ENCODE peak calls at places on chromosomes 12 and 14, in six cellular contexts. One of them, this sample, is unnamed.

GRCh38 chr14:91373591-91374245 is 43.9 kb downstream of the CCDC88C start:
- DNase-seq in Peyer's patch: peak
- DNase-seq in adrenal gland: no peak
- DNase-seq in left ventricle myocardium inferior: no peak
- DNase-seq in colonic mucosa: no peak
- DNase-seq in tibial artery: no peak
- DNase-seq in this sample: peak

GRCh38 chr14:36520601-36521525 is 831 bp upstream of the NKX2-1 start:
- DNase-seq in Peyer's patch: no peak
- DNase-seq in adrenal gland: no peak
- DNase-seq in left ventricle myocardium inferior: no peak
- DNase-seq in colonic mucosa: peak
- DNase-seq in tibial artery: no peak
- DNase-seq in this sample: peak

GRCh38 chr14:61561657-61562276 is 133.5 kb upstream of the HIF1A start:
- DNase-seq in Peyer's patch: no peak
- DNase-seq in adrenal gland: peak
- DNase-seq in left ventricle myocardium inferior: peak
- DNase-seq in colonic mucosa: peak
- DNase-seq in tibial artery: peak
- DNase-seq in this sample: peak

GRCh38 chr12:120485914-120486881 is 9.7 kb upstream of the DYNLL1 start:
- DNase-seq in Peyer's patch: no peak
- DNase-seq in adrenal gland: no peak
- DNase-seq in left ventricle myocardium inferior: no peak
- DNase-seq in colonic mucosa: no peak
- DNase-seq in tibial artery: no peak
- DNase-seq in this sample: no peak

GRCh38 chr14:94542111-94542810 is 19.0 kb upstream of the SERPINA4 start:
- DNase-seq in Peyer's patch: no peak
- DNase-seq in adrenal gland: no peak
- DNase-seq in left ventricle myocardium inferior: no peak
- DNase-seq in colonic mucosa: no peak
- DNase-seq in tibial artery: peak
- DNase-seq in this sample: no peak

GRCh38 chr14:105255021-105255507 is 6.7 kb downstream of the BTBD6 start:
- DNase-seq in Peyer's patch: no peak
- DNase-seq in adrenal gland: no peak
- DNase-seq in left ventricle myocardium inferior: peak
- DNase-seq in colonic mucosa: no peak
- DNase-seq in tibial artery: peak
- DNase-seq in this sample: no peak

GRCh38 chr14:89304972-89305703 is 111.9 kb downstream of the FOXN3 start:
- DNase-seq in Peyer's patch: peak
- DNase-seq in adrenal gland: peak
- DNase-seq in left ventricle myocardium inferior: no peak
- DNase-seq in colonic mucosa: no peak
- DNase-seq in tibial artery: peak
- DNase-seq in this sample: no peak

GRCh38 chr12:114829833-114830232 is 145.9 kb upstream of the TBX3 start:
- DNase-seq in Peyer's patch: no peak
- DNase-seq in adrenal gland: no peak
- DNase-seq in left ventricle myocardium inferior: no peak
- DNase-seq in colonic mucosa: no peak
- DNase-seq in tibial artery: no peak
- DNase-seq in this sample: peak

GRCh38 chr12:112375105-112375504 is 7.1 kb downstream of the HECTD4 start:
- DNase-seq in Peyer's patch: no peak
- DNase-seq in adrenal gland: no peak
- DNase-seq in left ventricle myocardium inferior: no peak
- DNase-seq in colonic mucosa: no peak
- DNase-seq in tibial artery: no peak
- DNase-seq in this sample: no peak

GRCh38 chr12:109730306-109731145 is 16.9 kb downstream of the FAM222A start:
- DNase-seq in Peyer's patch: no peak
- DNase-seq in adrenal gland: peak
- DNase-seq in left ventricle myocardium inferior: peak
- DNase-seq in colonic mucosa: no peak
- DNase-seq in tibial artery: peak
- DNase-seq in this sample: no peak

GRCh38 chr14:105087308-105087962 is 22.2 kb upstream of the GPR132 start:
- DNase-seq in Peyer's patch: peak
- DNase-seq in adrenal gland: no peak
- DNase-seq in left ventricle myocardium inferior: peak
- DNase-seq in colonic mucosa: peak
- DNase-seq in tibial artery: peak
- DNase-seq in this sample: no peak

GRCh38 chr12:58309806-58310205 is 368.4 kb downstream of the ATP23 start:
- DNase-seq in Peyer's patch: no peak
- DNase-seq in adrenal gland: no peak
- DNase-seq in left ventricle myocardium inferior: no peak
- DNase-seq in colonic mucosa: no peak
- DNase-seq in tibial artery: no peak
- DNase-seq in this sample: no peak
- H3K27ac ChIP-seq in Peyer's patch: no peak
- H3K27ac ChIP-seq in adrenal gland: no peak
- H3K27ac ChIP-seq in left ventricle myocardium inferior: no peak
- H3K27ac ChIP-seq in colonic mucosa: no peak
- H3K27ac ChIP-seq in tibial artery: no peak
- H3K27ac ChIP-seq in this sample: no peak

GRCh38 chr14:97381309-97381708 is 584.1 kb downstream of the VRK1 start:
- DNase-seq in Peyer's patch: no peak
- DNase-seq in adrenal gland: no peak
- DNase-seq in left ventricle myocardium inferior: no peak
- DNase-seq in colonic mucosa: no peak
- DNase-seq in tibial artery: no peak
- DNase-seq in this sample: no peak

GRCh38 chr14:97377550-97377949 is 580.4 kb downstream of the VRK1 start:
- DNase-seq in Peyer's patch: no peak
- DNase-seq in adrenal gland: no peak
- DNase-seq in left ventricle myocardium inferior: no peak
- DNase-seq in colonic mucosa: no peak
- DNase-seq in tibial artery: no peak
- DNase-seq in this sample: no peak

GRCh38 chr14:97376310-97376709 is 579.1 kb downstream of the VRK1 start:
- DNase-seq in Peyer's patch: no peak
- DNase-seq in adrenal gland: no peak
- DNase-seq in left ventricle myocardium inferior: no peak
- DNase-seq in colonic mucosa: no peak
- DNase-seq in tibial artery: no peak
- DNase-seq in this sample: no peak

GRCh38 chr14:97380539-97380941 is 583.4 kb downstream of the VRK1 start:
- DNase-seq in Peyer's patch: no peak
- DNase-seq in adrenal gland: peak
- DNase-seq in left ventricle myocardium inferior: no peak
- DNase-seq in colonic mucosa: no peak
- DNase-seq in tibial artery: no peak
- DNase-seq in this sample: no peak

GRCh38 chr14:97379091-97379531 is 581.9 kb downstream of the VRK1 start:
- DNase-seq in Peyer's patch: peak
- DNase-seq in adrenal gland: no peak
- DNase-seq in left ventricle myocardium inferior: no peak
- DNase-seq in colonic mucosa: no peak
- DNase-seq in tibial artery: no peak
- DNase-seq in this sample: peak
- H3K4me3 ChIP-seq in Peyer's patch: no peak
- H3K4me3 ChIP-seq in adrenal gland: no peak
- H3K4me3 ChIP-seq in left ventricle myocardium inferior: no peak
- H3K4me3 ChIP-seq in colonic mucosa: no peak
- H3K4me3 ChIP-seq in tibial artery: no peak
- H3K4me3 ChIP-seq in this sample: no peak

GRCh38 chr14:100150932-100151587 is 8.4 kb downstream of the DEGS2 start:
- DNase-seq in Peyer's patch: no peak
- DNase-seq in adrenal gland: no peak
- DNase-seq in left ventricle myocardium inferior: no peak
- DNase-seq in colonic mucosa: peak
- DNase-seq in tibial artery: no peak
- DNase-seq in this sample: peak
- H3K27ac ChIP-seq in Peyer's patch: peak
- H3K27ac ChIP-seq in adrenal gland: no peak
- H3K27ac ChIP-seq in left ventricle myocardium inferior: no peak
- H3K27ac ChIP-seq in colonic mucosa: peak
- H3K27ac ChIP-seq in tibial artery: no peak
- H3K27ac ChIP-seq in this sample: peak

DNA sequence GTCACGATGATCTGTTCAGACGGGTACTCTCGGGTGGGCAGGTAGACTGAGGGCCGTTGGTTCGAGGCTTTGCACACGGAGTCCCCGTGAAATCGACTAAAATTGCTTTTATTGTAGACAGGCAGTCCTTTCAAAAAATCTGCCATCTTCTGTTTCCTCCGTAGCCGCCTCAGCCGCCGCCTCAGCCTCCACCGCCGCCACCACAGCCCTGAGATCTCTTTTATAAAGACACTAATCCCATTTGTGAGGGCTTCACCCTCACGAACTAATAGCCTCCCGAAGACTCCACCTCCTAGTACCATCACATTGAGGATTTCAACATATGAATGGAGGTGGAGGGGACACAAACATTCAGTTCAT is 74.2 kb downstream of the KLHL28 start:
- DNase-seq in Peyer's patch: no peak
- DNase-seq in adrenal gland: no peak
- DNase-seq in left ventricle myocardium inferior: no peak
- DNase-seq in colonic mucosa: no peak
- DNase-seq in tibial artery: no peak
- DNase-seq in this sample: no peak
- H3K4me3 ChIP-seq in Peyer's patch: no peak
- H3K4me3 ChIP-seq in adrenal gland: no peak
- H3K4me3 ChIP-seq in left ventricle myocardium inferior: no peak
- H3K4me3 ChIP-seq in colonic mucosa: no peak
- H3K4me3 ChIP-seq in tibial artery: no peak
- H3K4me3 ChIP-seq in this sample: no peak

DNA sequence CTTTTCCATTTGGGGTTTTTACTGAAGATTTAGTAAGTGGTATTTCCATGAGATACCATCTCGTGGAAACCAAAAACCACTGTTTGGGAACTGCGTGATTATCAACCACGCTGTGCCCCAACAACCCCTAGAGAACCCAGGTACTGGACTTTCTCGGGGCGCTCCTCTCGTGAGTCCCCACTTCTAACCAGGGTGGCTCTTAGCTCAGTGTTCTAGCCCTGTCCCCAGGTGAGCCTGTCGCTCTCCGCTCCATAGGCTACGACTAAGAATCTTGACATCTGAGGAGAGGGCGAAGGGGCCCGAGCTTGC is 686 bp downstream of the MCRS1 start:
- DNase-seq in Peyer's patch: no peak
- DNase-seq in adrenal gland: no peak
- DNase-seq in left ventricle myocardium inferior: no peak
- DNase-seq in colonic mucosa: no peak
- DNase-seq in tibial artery: no peak
- DNase-seq in this sample: no peak
- H3K27ac ChIP-seq in Peyer's patch: peak
- H3K27ac ChIP-seq in adrenal gland: no peak
- H3K27ac ChIP-seq in left ventricle myocardium inferior: peak
- H3K27ac ChIP-seq in colonic mucosa: no peak
- H3K27ac ChIP-seq in tibial artery: peak
- H3K27ac ChIP-seq in this sample: peak

GRCh38 chr12:107319536-107320030 is 226.2 kb upstream of the CRY1 start:
- DNase-seq in Peyer's patch: no peak
- DNase-seq in adrenal gland: no peak
- DNase-seq in left ventricle myocardium inferior: no peak
- DNase-seq in colonic mucosa: no peak
- DNase-seq in tibial artery: no peak
- DNase-seq in this sample: no peak

GRCh38 chr12:107318804-107319535 is 225.6 kb upstream of the CRY1 start:
- DNase-seq in Peyer's patch: no peak
- DNase-seq in adrenal gland: no peak
- DNase-seq in left ventricle myocardium inferior: no peak
- DNase-seq in colonic mucosa: no peak
- DNase-seq in tibial artery: no peak
- DNase-seq in this sample: peak

GRCh38 chr12:107322063-107322462 is 228.7 kb upstream of the CRY1 start:
- DNase-seq in Peyer's patch: no peak
- DNase-seq in adrenal gland: no peak
- DNase-seq in left ventricle myocardium inferior: no peak
- DNase-seq in colonic mucosa: no peak
- DNase-seq in tibial artery: no peak
- DNase-seq in this sample: no peak

GRCh38 chr12:107320929-107321618 is 227.7 kb upstream of the CRY1 start:
- DNase-seq in Peyer's patch: peak
- DNase-seq in adrenal gland: no peak
- DNase-seq in left ventricle myocardium inferior: no peak
- DNase-seq in colonic mucosa: no peak
- DNase-seq in tibial artery: no peak
- DNase-seq in this sample: no peak

DNA sequence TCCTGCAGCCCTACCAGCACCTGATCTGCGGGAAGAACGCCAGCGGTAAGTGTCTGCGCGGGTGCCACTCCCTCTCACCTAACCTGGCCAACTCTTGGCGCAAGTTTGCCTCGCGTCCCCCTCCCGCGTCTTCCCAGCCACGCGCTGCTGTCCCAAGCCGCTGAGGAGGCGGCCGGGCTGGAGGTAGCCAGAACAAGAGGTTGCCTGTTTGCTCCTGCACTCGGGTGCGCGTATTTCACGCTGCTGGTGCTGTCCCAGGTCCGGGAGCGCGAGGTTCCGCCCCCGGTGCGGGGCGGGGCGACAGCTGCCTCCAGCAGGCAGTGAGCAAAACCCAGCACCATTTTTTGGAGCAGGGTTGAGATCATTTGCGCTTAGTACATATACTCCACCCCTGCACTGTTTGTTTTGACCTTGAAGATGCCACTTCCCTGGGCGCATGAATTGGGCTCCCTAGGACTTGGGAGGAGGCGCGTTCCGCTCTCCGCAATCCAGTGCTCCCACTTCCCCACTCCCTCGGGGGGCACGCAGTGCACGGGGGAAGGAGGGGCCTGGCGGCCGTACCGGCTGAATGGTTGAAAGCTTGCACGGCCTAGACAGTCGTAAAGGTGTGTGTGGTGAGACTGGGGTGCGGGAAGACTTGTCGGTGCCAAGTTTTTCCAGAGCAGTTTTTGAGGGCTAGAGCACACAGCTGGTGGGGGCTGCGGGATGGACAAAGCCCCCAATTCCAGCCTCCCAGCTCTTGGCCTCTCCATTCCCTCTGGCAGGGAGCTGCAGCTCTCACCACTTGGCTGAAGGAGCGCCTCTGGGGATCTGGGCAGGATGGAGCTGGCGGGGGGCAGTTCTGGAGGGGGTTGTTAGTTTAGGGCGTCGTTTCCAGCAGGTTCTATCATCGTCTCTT is 226.9 kb upstream of the CRY1 start:
- DNase-seq in Peyer's patch: peak
- DNase-seq in adrenal gland: no peak
- DNase-seq in left ventricle myocardium inferior: peak
- DNase-seq in colonic mucosa: peak
- DNase-seq in tibial artery: no peak
- DNase-seq in this sample: peak
- H3K4me3 ChIP-seq in Peyer's patch: peak
- H3K4me3 ChIP-seq in adrenal gland: no peak
- H3K4me3 ChIP-seq in left ventricle myocardium inferior: peak
- H3K4me3 ChIP-seq in colonic mucosa: peak
- H3K4me3 ChIP-seq in tibial artery: peak
- H3K4me3 ChIP-seq in this sample: peak

This sample was measured in small intestine.